ENCODE peak calls at places on chromosomes 16 and 17, in seven cellular contexts. R is heart right ventricle; H is fibroblast of lung; I is lung; O is H9; D is RWPE1; Q is effector memory CD4-positive, alpha-beta T cell. J is an unnamed sample.

GRCh38 chr17:21289902-21290571 is 5.5 kb downstream of the MAP2K3 start:
- DNase-seq in R (peak), H (no peak), I (no peak), O (no peak), D (no peak), Q (no peak), J (no peak)

GRCh38 chr17:66444001-66444400 is 141.6 kb downstream of the PRKCA start:
- DNase-seq in R (no peak), H (no peak), I (no peak), O (no peak), D (no peak), Q (no peak), J (no peak)

GRCh38 chr16:49838639-49839461 is 17.1 kb downstream of the ZNF423 start:
- DNase-seq in R (peak), H (no peak), I (no peak), O (no peak), D (no peak), Q (no peak), J (no peak)

GRCh38 chr16:24344791-24345190 is 88.7 kb downstream of the CACNG3 start:
- DNase-seq in R (no peak), H (no peak), I (no peak), O (no peak), D (no peak), Q (no peak), J (no peak)

GRCh38 chr16:29107299-29107698 is 122.4 kb downstream of the LAT start:
- DNase-seq in R (no peak), H (no peak), I (no peak), O (peak), D (no peak), Q (no peak), J (no peak)

GRCh38 chr17:77142689-77143088 is 1.9 kb downstream of the SEC14L1 start:
- DNase-seq in R (no peak), H (no peak), I (no peak), O (no peak), D (no peak), Q (no peak), J (no peak)

GRCh38 chr17:59423903-59424302 is 92.4 kb downstream of the YPEL2 start:
- DNase-seq in R (no peak), H (no peak), I (no peak), O (no peak), D (no peak), Q (no peak), J (no peak)

GRCh38 chr17:27540300-27541105 is 84.3 kb downstream of the KSR1 start:
- DNase-seq in R (peak), H (peak), I (peak), O (no peak), D (no peak), Q (no peak), J (peak)

GRCh38 chr16:57627184-57627871 is 1.1 kb upstream of the ADGRG1 start:
- DNase-seq in R (no peak), H (peak), I (no peak), O (peak), D (no peak), Q (no peak), J (no peak)

GRCh38 chr16:82852388-82852998 is 225.7 kb downstream of the CDH13 start:
- DNase-seq in R (no peak), H (no peak), I (no peak), O (no peak), D (no peak), Q (no peak), J (no peak)

DNA sequence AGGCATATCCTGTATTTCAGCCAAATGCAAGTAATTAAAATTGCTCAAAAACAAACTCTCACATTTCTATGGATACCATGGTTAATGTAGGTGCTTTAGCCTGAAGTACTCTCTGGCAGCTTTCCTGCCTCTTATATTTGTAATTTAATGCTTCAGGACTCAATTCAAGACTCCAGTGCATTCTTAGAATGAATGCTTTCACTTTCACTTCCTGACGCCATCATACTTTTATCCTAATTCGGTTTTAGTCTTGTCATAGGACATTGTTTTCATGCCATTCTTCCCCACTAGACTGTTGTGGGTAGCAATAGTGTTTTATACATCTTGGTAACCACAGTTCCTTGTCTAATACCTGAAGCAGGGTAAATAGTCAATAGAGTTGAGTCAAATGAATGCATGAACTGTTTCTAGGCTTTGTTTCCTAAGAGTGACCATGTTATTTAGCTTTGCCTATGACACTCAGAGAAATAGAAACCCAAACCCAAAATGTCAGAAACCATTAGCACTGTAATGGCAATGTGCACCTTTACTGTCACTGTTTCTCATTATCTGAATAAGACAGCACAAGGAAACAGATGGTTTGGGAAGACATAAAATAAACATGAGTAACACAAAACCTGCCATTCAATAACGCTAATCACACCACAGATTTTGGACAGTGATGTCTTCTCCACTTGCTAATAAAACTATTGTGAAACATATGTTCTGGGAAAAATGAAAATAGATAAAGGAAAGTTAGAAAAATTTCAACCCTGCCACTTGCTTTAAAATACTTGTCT is 705.4 kb downstream of the CDH11 start:
- DNase-seq in R (no peak), H (peak), I (no peak), O (no peak), D (no peak), Q (no peak), J (no peak)
- H3K27ac ChIP-seq in R (no peak), H (peak), I (no peak), O (no peak), D (no peak), Q (no peak), J (no peak)

GRCh38 chr17:64028874-64029464 is 8.5 kb upstream of the ICAM2 start:
- DNase-seq in R (no peak), H (peak), I (peak), O (peak), D (peak), Q (peak), J (peak)

GRCh38 chr17:64024215-64024654 is 3.8 kb upstream of the ICAM2 start:
- DNase-seq in R (no peak), H (no peak), I (no peak), O (no peak), D (no peak), Q (no peak), J (no peak)

GRCh38 chr17:64022631-64023063 is 2.2 kb upstream of the ICAM2 start:
- DNase-seq in R (no peak), H (no peak), I (no peak), O (no peak), D (no peak), Q (no peak), J (no peak)

GRCh38 chr17:64025732-64026294 is 5.4 kb upstream of the ICAM2 start:
- DNase-seq in R (peak), H (peak), I (peak), O (peak), D (peak), Q (peak), J (no peak)

GRCh38 chr17:64024781-64025731 is 4.6 kb upstream of the ICAM2 start:
- DNase-seq in R (no peak), H (peak), I (no peak), O (no peak), D (no peak), Q (peak), J (no peak)
- H3K27ac ChIP-seq in R (peak), H (no peak), I (peak), O (no peak), D (no peak), Q (peak), J (no peak)

DNA sequence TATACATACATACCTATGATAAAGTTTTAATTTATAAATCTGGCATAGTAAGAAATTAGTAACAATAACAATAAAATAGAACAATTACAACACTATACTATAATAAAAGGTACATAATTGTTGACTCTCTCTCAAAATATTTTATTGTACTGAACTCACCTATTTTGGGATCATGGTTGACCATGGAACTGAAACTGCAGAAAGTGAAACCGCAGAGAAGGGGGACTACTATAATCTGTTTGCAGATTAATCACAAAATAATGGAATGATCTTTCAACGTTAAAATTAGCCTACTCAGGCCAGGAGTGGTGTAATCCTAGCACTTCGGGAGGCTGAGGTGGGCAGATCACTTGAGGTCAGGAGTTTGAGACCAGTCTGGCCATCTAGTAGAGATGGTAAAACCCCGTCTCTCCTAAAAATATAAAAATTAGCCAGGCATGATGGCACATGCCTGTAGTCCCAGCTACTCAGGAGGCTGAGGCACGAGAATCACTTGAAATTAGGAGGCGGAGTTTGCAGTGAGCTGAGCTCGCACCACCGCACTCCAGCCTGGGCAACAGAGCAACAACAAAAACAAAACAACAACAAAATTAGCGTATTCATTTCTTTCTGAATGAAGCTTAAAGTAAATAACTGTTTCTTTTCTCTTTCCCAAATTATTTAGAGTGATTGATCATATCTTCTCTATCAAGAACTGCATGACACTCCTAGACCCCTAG is 45.7 kb downstream of the IKZF3 start:
- DNase-seq in R (no peak), H (no peak), I (no peak), O (no peak), D (no peak), Q (peak), J (no peak)
- H3K27ac ChIP-seq in R (no peak), H (no peak), I (no peak), O (no peak), D (no peak), Q (peak), J (no peak)

DNA sequence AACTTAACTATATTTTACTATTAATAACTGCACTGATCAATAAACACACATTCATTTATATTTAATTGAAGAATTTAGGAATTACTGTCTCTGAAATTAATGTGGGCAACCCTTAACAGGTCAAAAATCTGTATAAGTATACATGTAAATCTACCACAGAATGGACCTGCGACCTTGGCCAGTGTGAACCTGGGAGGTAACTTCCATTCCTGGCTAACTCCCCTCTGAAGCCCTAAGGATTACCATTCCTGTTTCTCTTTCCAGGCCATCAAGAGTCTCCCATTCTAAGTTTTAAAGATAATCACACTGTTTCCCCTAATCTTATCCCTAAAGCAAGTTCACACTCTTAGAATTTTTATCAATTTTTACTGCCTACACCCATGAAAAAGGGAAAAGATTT is 58.1 kb downstream of the SMURF2 start:
- DNase-seq in R (no peak), H (no peak), I (no peak), O (no peak), D (no peak), Q (no peak), J (no peak)
- H3K27ac ChIP-seq in R (no peak), H (no peak), I (no peak), O (no peak), D (no peak), Q (no peak), J (no peak)

DNA sequence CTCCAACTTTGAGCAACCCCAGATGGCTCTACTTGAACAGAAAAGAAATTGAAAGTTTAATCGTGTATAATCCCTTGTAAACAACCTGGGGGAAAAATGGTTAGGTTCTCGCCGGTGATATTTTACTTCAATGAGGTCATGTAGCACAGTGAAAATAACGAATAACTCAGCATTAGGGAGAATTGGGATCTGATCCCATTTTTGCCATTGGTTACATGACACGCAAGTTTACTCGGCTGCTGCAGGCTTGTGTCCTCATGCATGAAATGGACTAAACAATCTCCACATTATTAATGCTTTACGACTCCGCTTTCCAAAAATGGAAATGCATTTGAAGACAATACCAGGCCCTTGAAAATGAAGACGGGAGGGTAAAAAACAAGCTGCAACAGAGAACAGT is 45.5 kb upstream of the LRRC37A3 start:
- DNase-seq in R (no peak), H (peak), I (no peak), O (no peak), D (no peak), Q (no peak), J (no peak)
- H3K27ac ChIP-seq in R (no peak), H (no peak), I (no peak), O (no peak), D (no peak), Q (peak), J (no peak)

DNA sequence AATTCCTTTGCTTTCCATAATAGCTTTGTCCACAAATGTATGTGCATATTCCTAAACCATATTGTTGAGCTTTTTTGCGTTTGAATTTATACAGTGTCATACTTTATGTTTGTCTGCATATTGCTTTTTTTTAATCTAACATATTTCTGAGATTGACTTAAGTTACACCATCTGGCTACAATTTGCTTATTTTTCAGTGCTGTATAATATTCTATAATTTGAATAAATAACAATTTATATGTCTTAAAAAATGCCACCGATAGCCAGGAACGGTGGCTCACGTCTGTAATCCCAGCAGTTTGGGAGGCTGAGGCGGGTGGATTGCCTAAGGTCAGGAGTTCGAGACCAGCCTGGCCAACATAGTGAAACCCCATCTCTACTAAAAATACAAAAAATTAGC is 1.5 kb upstream of the PIMREG start:
- DNase-seq in R (no peak), H (no peak), I (no peak), O (no peak), D (no peak), Q (no peak), J (no peak)
- H3K27ac ChIP-seq in R (no peak), H (no peak), I (no peak), O (no peak), D (peak), Q (no peak), J (no peak)

GRCh38 chr16:30838876-30839471 is 52.0 kb upstream of the ZNF629 start:
- DNase-seq in R (no peak), H (no peak), I (no peak), O (no peak), D (no peak), Q (no peak), J (no peak)
- H3K27ac ChIP-seq in R (no peak), H (no peak), I (peak), O (no peak), D (no peak), Q (no peak), J (no peak)

DNA sequence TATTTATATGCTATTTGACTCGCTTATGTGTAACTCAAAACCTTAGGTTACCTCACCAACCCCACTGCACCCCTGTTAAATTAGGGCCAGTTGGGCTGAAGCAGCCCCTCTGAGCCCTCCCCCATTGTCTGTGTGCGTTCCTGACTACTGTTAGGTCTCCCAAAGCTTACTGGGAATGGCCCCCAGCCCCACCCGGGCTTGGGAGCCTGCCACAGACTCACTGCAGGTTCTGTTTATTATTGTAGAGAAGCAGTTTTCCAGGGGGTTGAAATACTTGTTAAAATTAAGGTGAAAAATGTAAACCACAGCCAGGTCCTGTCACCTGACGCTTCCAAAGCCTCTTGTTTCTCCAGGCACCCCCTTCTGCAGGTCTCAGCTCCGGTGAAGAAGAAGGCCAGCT is 151.7 kb downstream of the FOXL1 start:
- DNase-seq in R (no peak), H (no peak), I (no peak), O (no peak), D (no peak), Q (no peak), J (no peak)
- H3K27ac ChIP-seq in R (no peak), H (no peak), I (no peak), O (no peak), D (no peak), Q (no peak), J (no peak)

GRCh38 chr16:85400305-85401205 is 212.6 kb upstream of the GSE1 start:
- DNase-seq in R (no peak), H (no peak), I (no peak), O (no peak), D (no peak), Q (no peak), J (no peak)

GRCh38 chr16:85403693-85404092 is 209.4 kb upstream of the GSE1 start:
- DNase-seq in R (no peak), H (no peak), I (no peak), O (no peak), D (no peak), Q (no peak), J (no peak)

GRCh38 chr16:85401370-85401916 is 211.7 kb upstream of the GSE1 start:
- DNase-seq in R (no peak), H (no peak), I (no peak), O (no peak), D (no peak), Q (no peak), J (no peak)

GRCh38 chr16:85401917-85402766 is 211.0 kb upstream of the GSE1 start:
- DNase-seq in R (no peak), H (no peak), I (no peak), O (no peak), D (no peak), Q (no peak), J (no peak)

GRCh38 chr16:85402910-85403692 is 210.0 kb upstream of the GSE1 start:
- DNase-seq in R (peak), H (peak), I (no peak), O (no peak), D (no peak), Q (no peak), J (no peak)
- H3K27ac ChIP-seq in R (no peak), H (no peak), I (no peak), O (no peak), D (peak), Q (no peak), J (no peak)

J was measured in caudate nucleus.